ENCODE peak calls at places on chromosomes 3 and 15, in ten cellular contexts. One of them, this sample, is unnamed.

GRCh38 chr3:133964547-133964946 is 65.2 kb downstream of the SLCO2A1 start:
- DNase-seq in stomach: no peak
- DNase-seq in RWPE1: no peak
- DNase-seq in cardiac muscle cell: no peak
- DNase-seq in SK-N-SH: no peak
- DNase-seq in GM23338: peak; percentile 44
- DNase-seq in fibroblast of lung: no peak
- DNase-seq in prostate gland: no peak
- DNase-seq in neural progenitor cell: no peak
- DNase-seq in hepatocyte: no peak
- DNase-seq in this sample: no peak

GRCh38 chr15:29018406-29018805 is 132.6 kb downstream of the APBA2 start:
- DNase-seq in SK-N-SH: no peak
- DNase-seq in fibroblast of lung: no peak
- DNase-seq in neural progenitor cell: no peak
- DNase-seq in hepatocyte: no peak
- DNase-seq in prostate gland: no peak
- DNase-seq in GM23338: peak; percentile 75
- DNase-seq in RWPE1: peak; percentile 17
- DNase-seq in cardiac muscle cell: no peak
- DNase-seq in stomach: peak; percentile 8
- DNase-seq in this sample: peak; percentile 20

GRCh38 chr15:56754993-56755392 is 21.7 kb upstream of the ZNF280D start:
- DNase-seq in GM23338: no peak
- DNase-seq in fibroblast of lung: no peak
- DNase-seq in RWPE1: no peak
- DNase-seq in SK-N-SH: peak; percentile 20
- DNase-seq in stomach: no peak
- DNase-seq in neural progenitor cell: no peak
- DNase-seq in hepatocyte: no peak
- DNase-seq in prostate gland: no peak
- DNase-seq in cardiac muscle cell: no peak
- DNase-seq in this sample: no peak

GRCh38 chr3:131242201-131242600 is 139.4 kb upstream of the NUDT16 start:
- DNase-seq in fibroblast of lung: no peak
- DNase-seq in hepatocyte: no peak
- DNase-seq in neural progenitor cell: no peak
- DNase-seq in SK-N-SH: no peak
- DNase-seq in cardiac muscle cell: no peak
- DNase-seq in GM23338: no peak
- DNase-seq in prostate gland: no peak
- DNase-seq in RWPE1: no peak
- DNase-seq in stomach: no peak
- DNase-seq in this sample: no peak

GRCh38 chr3:183159319-183159718 is 3.2 kb downstream of the LAMP3 start:
- DNase-seq in cardiac muscle cell: no peak
- DNase-seq in fibroblast of lung: no peak
- DNase-seq in stomach: no peak
- DNase-seq in SK-N-SH: no peak
- DNase-seq in prostate gland: no peak
- DNase-seq in hepatocyte: no peak
- DNase-seq in RWPE1: no peak
- DNase-seq in neural progenitor cell: no peak
- DNase-seq in GM23338: peak; percentile 35
- DNase-seq in this sample: no peak

GRCh38 chr3:20121088-20121487 is 64.9 kb downstream of the SGO1 start:
- DNase-seq in SK-N-SH: no peak
- DNase-seq in fibroblast of lung: no peak
- DNase-seq in prostate gland: no peak
- DNase-seq in hepatocyte: no peak
- DNase-seq in stomach: no peak
- DNase-seq in RWPE1: no peak
- DNase-seq in neural progenitor cell: no peak
- DNase-seq in cardiac muscle cell: no peak
- DNase-seq in GM23338: no peak
- DNase-seq in this sample: no peak

GRCh38 chr15:80228959-80229610 is 22.9 kb downstream of the CTXND1 start:
- DNase-seq in fibroblast of lung: peak; percentile 69
- DNase-seq in SK-N-SH: no peak
- DNase-seq in GM23338: no peak
- DNase-seq in RWPE1: no peak
- DNase-seq in cardiac muscle cell: peak; percentile 56
- DNase-seq in stomach: no peak
- DNase-seq in hepatocyte: peak; percentile 55
- DNase-seq in neural progenitor cell: no peak
- DNase-seq in prostate gland: no peak
- DNase-seq in this sample: no peak

GRCh38 chr3:151197981-151198767 is 4.8 kb downstream of the GPR171 start:
- DNase-seq in prostate gland: no peak
- DNase-seq in cardiac muscle cell: peak; percentile 5
- DNase-seq in hepatocyte: peak; percentile 39
- DNase-seq in neural progenitor cell: no peak
- DNase-seq in fibroblast of lung: peak; percentile 64
- DNase-seq in stomach: no peak
- DNase-seq in RWPE1: no peak
- DNase-seq in GM23338: no peak
- DNase-seq in SK-N-SH: no peak
- DNase-seq in this sample: no peak

GRCh38 chr15:88812137-88812536 is 8.9 kb downstream of the ACAN start:
- DNase-seq in stomach: no peak
- DNase-seq in fibroblast of lung: no peak
- DNase-seq in hepatocyte: no peak
- DNase-seq in prostate gland: no peak
- DNase-seq in RWPE1: no peak
- DNase-seq in neural progenitor cell: no peak
- DNase-seq in cardiac muscle cell: no peak
- DNase-seq in GM23338: no peak
- DNase-seq in SK-N-SH: no peak
- DNase-seq in this sample: no peak

GRCh38 chr15:62711691-62712454 is 330.7 kb upstream of the TPM1 start:
- DNase-seq in fibroblast of lung: peak; percentile 68
- DNase-seq in cardiac muscle cell: no peak
- DNase-seq in neural progenitor cell: no peak
- DNase-seq in RWPE1: no peak
- DNase-seq in prostate gland: no peak
- DNase-seq in GM23338: no peak
- DNase-seq in hepatocyte: no peak
- DNase-seq in stomach: no peak
- DNase-seq in SK-N-SH: no peak
- DNase-seq in this sample: no peak

GRCh38 chr15:94287794-94288246 is 56.5 kb downstream of the MCTP2 start:
- DNase-seq in hepatocyte: no peak
- DNase-seq in prostate gland: no peak
- DNase-seq in stomach: peak; percentile 31
- DNase-seq in neural progenitor cell: no peak
- DNase-seq in RWPE1: no peak
- DNase-seq in SK-N-SH: peak; percentile 14
- DNase-seq in GM23338: peak; percentile 27
- DNase-seq in fibroblast of lung: no peak
- DNase-seq in cardiac muscle cell: no peak
- DNase-seq in this sample: no peak

GRCh38 chr15:63600001-63600645 is 2.9 kb downstream of the FBXL22 start:
- DNase-seq in GM23338: peak; percentile 49
- DNase-seq in SK-N-SH: no peak
- DNase-seq in fibroblast of lung: no peak
- DNase-seq in stomach: no peak
- DNase-seq in neural progenitor cell: peak; percentile 61
- DNase-seq in cardiac muscle cell: peak; percentile 37
- DNase-seq in RWPE1: no peak
- DNase-seq in hepatocyte: peak; percentile 22
- DNase-seq in prostate gland: peak; percentile 25
- DNase-seq in this sample: peak; percentile 49

GRCh38 chr15:33059184-33059583 is 135.3 kb downstream of the FMN1 start:
- DNase-seq in GM23338: no peak
- DNase-seq in neural progenitor cell: no peak
- DNase-seq in hepatocyte: no peak
- DNase-seq in fibroblast of lung: peak; percentile 22
- DNase-seq in prostate gland: no peak
- DNase-seq in RWPE1: no peak
- DNase-seq in SK-N-SH: no peak
- DNase-seq in stomach: no peak
- DNase-seq in cardiac muscle cell: peak; percentile 5
- DNase-seq in this sample: no peak

GRCh38 chr15:57017024-57017423 is 98.6 kb downstream of the TCF12 start:
- DNase-seq in RWPE1: no peak
- DNase-seq in GM23338: peak; percentile 54
- DNase-seq in cardiac muscle cell: peak; percentile 42
- DNase-seq in SK-N-SH: peak; percentile 5
- DNase-seq in prostate gland: no peak
- DNase-seq in neural progenitor cell: peak; percentile 27
- DNase-seq in fibroblast of lung: no peak
- DNase-seq in stomach: no peak
- DNase-seq in hepatocyte: no peak
- DNase-seq in this sample: no peak

GRCh38 chr15:39946862-39947261 is 12.9 kb downstream of the EIF2AK4 start:
- DNase-seq in prostate gland: no peak
- DNase-seq in SK-N-SH: no peak
- DNase-seq in stomach: no peak
- DNase-seq in GM23338: no peak
- DNase-seq in cardiac muscle cell: no peak
- DNase-seq in RWPE1: no peak
- DNase-seq in neural progenitor cell: no peak
- DNase-seq in fibroblast of lung: peak; percentile 42
- DNase-seq in hepatocyte: no peak
- DNase-seq in this sample: no peak

GRCh38 chr3:126476166-126476975 is 680 bp upstream of the ZXDC start:
- DNase-seq in RWPE1: no peak
- DNase-seq in stomach: peak; percentile 65
- DNase-seq in hepatocyte: no peak
- DNase-seq in fibroblast of lung: peak; percentile 34
- DNase-seq in prostate gland: peak; percentile 54
- DNase-seq in neural progenitor cell: no peak
- DNase-seq in GM23338: peak; percentile 78
- DNase-seq in cardiac muscle cell: peak; percentile 56
- DNase-seq in SK-N-SH: no peak
- DNase-seq in this sample: peak; percentile 72

GRCh38 chr3:191246628-191247027 is 47.6 kb downstream of the OSTN start:
- DNase-seq in SK-N-SH: no peak
- DNase-seq in prostate gland: no peak
- DNase-seq in fibroblast of lung: peak; percentile 89
- DNase-seq in neural progenitor cell: no peak
- DNase-seq in hepatocyte: peak; percentile 33
- DNase-seq in RWPE1: peak; percentile 67
- DNase-seq in cardiac muscle cell: peak; percentile 33
- DNase-seq in GM23338: no peak
- DNase-seq in stomach: no peak
- DNase-seq in this sample: no peak

GRCh38 chr3:178849220-178849910 is 222.2 kb downstream of the ZMAT3 start:
- DNase-seq in prostate gland: no peak
- DNase-seq in SK-N-SH: no peak
- DNase-seq in stomach: no peak
- DNase-seq in hepatocyte: no peak
- DNase-seq in cardiac muscle cell: no peak
- DNase-seq in GM23338: no peak
- DNase-seq in RWPE1: no peak
- DNase-seq in neural progenitor cell: no peak
- DNase-seq in fibroblast of lung: no peak
- DNase-seq in this sample: no peak

DNA sequence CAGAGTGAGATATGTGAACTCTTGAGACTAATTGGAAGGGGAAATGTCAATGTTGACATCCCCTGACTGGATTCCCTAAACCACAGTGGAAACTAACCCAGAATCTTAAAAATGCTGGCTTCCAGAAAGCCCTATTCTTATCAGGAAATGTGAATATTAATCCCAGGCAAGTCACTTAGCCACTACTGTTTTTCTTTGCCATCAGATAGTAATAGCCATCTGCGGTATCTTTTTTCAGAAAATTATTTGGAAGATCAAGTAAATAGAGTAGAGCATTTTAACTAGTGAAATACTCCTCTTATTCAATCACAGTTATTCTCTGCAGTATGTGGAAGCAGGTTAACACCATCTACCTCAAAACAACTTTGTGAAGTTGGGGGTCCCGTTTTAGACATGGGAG is 318.9 kb downstream of the RORA start:
- DNase-seq in neural progenitor cell: no peak
- DNase-seq in SK-N-SH: no peak
- DNase-seq in stomach: no peak
- DNase-seq in cardiac muscle cell: no peak
- DNase-seq in GM23338: no peak
- DNase-seq in fibroblast of lung: no peak
- DNase-seq in RWPE1: no peak
- DNase-seq in prostate gland: no peak
- DNase-seq in hepatocyte: no peak
- DNase-seq in this sample: no peak
- H3K27ac ChIP-seq in neural progenitor cell: no peak overlapping the region
- H3K27ac ChIP-seq in SK-N-SH: peak overlapping the region; percentile 62
- H3K27ac ChIP-seq in stomach: no peak overlapping the region
- H3K27ac ChIP-seq in cardiac muscle cell: no peak overlapping the region
- H3K27ac ChIP-seq in GM23338: no peak overlapping the region
- H3K27ac ChIP-seq in fibroblast of lung: no peak overlapping the region
- H3K27ac ChIP-seq in RWPE1: no peak overlapping the region
- H3K27ac ChIP-seq in prostate gland: no peak overlapping the region
- H3K27ac ChIP-seq in hepatocyte: no peak overlapping the region
- H3K27ac ChIP-seq in this sample: no peak overlapping the region

DNA sequence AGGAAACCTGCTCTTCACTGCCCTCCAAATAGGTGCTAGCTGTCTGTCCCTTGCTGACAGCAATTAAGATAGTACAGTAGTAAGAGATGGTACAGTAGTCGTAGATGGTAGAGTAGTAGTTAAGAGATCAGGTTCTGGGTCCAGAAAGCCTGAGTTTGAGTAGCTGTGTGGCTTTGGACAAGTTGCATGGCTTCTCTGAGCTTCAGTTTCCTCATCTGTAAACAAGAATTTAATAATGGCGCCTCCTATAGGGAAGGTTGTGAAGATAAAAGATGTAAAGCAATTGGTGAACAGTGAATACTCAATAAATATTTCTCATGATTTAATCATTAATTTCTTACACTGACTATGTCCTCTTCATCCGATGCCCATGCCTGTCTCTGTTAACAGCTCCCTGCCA is 86.9 kb upstream of the BCL6 start:
- DNase-seq in RWPE1: no peak
- DNase-seq in prostate gland: no peak
- DNase-seq in hepatocyte: no peak
- DNase-seq in stomach: no peak
- DNase-seq in cardiac muscle cell: no peak
- DNase-seq in fibroblast of lung: no peak
- DNase-seq in SK-N-SH: no peak
- DNase-seq in neural progenitor cell: no peak
- DNase-seq in GM23338: peak; percentile 8
- DNase-seq in this sample: no peak
- TF ChIP-seq CTCF in RWPE1: no peak
- TF ChIP-seq CTCF in prostate gland: no peak
- TF ChIP-seq CTCF in hepatocyte: no peak
- TF ChIP-seq CTCF in stomach: no peak
- TF ChIP-seq CTCF in cardiac muscle cell: no peak
- TF ChIP-seq CTCF in fibroblast of lung: no peak
- TF ChIP-seq CTCF in SK-N-SH: no peak
- TF ChIP-seq CTCF in neural progenitor cell: no peak
- TF ChIP-seq CTCF in GM23338: peak; percentile 34
- TF ChIP-seq CTCF in this sample: no peak

GRCh38 chr3:10505050-10505790 is at the start of gene ATP2B2:
- DNase-seq in cardiac muscle cell: no peak
- DNase-seq in GM23338: peak; percentile 77
- DNase-seq in SK-N-SH: peak; percentile 95
- DNase-seq in RWPE1: no peak
- DNase-seq in fibroblast of lung: peak; percentile 9
- DNase-seq in stomach: no peak
- DNase-seq in prostate gland: no peak
- DNase-seq in hepatocyte: peak; percentile 32
- DNase-seq in neural progenitor cell: peak; percentile 68
- DNase-seq in this sample: no peak
- H3K27ac ChIP-seq in cardiac muscle cell: no peak within 1 kb of the TSS
- H3K27ac ChIP-seq in GM23338: no peak within 1 kb of the TSS
- H3K27ac ChIP-seq in SK-N-SH: peak within 1 kb of the TSS; percentile 20
- H3K27ac ChIP-seq in RWPE1: no peak within 1 kb of the TSS
- H3K27ac ChIP-seq in fibroblast of lung: no peak within 1 kb of the TSS
- H3K27ac ChIP-seq in stomach: no peak within 1 kb of the TSS
- H3K27ac ChIP-seq in prostate gland: no peak within 1 kb of the TSS
- H3K27ac ChIP-seq in hepatocyte: no peak within 1 kb of the TSS
- H3K27ac ChIP-seq in neural progenitor cell: no peak within 1 kb of the TSS
- H3K27ac ChIP-seq in this sample: no peak within 1 kb of the TSS

GRCh38 chr3:84958495-84959469 is at the start of gene CADM2:
- DNase-seq in fibroblast of lung: peak; percentile 79
- DNase-seq in hepatocyte: peak; percentile 95
- DNase-seq in prostate gland: peak; percentile 64
- DNase-seq in RWPE1: peak; percentile 89
- DNase-seq in stomach: peak; percentile 88
- DNase-seq in neural progenitor cell: peak; percentile 97
- DNase-seq in GM23338: peak; percentile 99
- DNase-seq in cardiac muscle cell: peak; percentile 80
- DNase-seq in SK-N-SH: peak; percentile 97
- DNase-seq in this sample: peak; percentile 92
- TF ChIP-seq CTCF in fibroblast of lung: peak; percentile 13
- TF ChIP-seq CTCF in hepatocyte: peak; percentile 44
- TF ChIP-seq CTCF in prostate gland: peak; percentile 42
- TF ChIP-seq CTCF in RWPE1: no peak
- TF ChIP-seq CTCF in stomach: no peak
- TF ChIP-seq CTCF in neural progenitor cell: peak; percentile 39
- TF ChIP-seq CTCF in GM23338: peak; percentile 59
- TF ChIP-seq CTCF in cardiac muscle cell: no peak
- TF ChIP-seq CTCF in SK-N-SH: peak; percentile 30
- TF ChIP-seq CTCF in this sample: no peak